ENCODE peak calls at places on chromosomes 13 and 19, in ten cellular contexts. One of them, this sample, is unnamed.

GRCh38 chr13:102599451-102600012 is 2.7 kb downstream of the TPP2 start:
- DNase-seq in IMR-90: no peak
- DNase-seq in LNCaP clone FGC: no peak
- DNase-seq in epithelial cell of esophagus: no peak
- DNase-seq in left lung: no peak
- DNase-seq in left ventricle myocardium inferior: no peak
- DNase-seq in astrocyte: no peak
- DNase-seq in heart left ventricle: no peak
- DNase-seq in BE2C: no peak
- DNase-seq in kidney: no peak
- DNase-seq in this sample: no peak

GRCh38 chr19:44753932-44754742 is 5.6 kb downstream of the BCL3 start:
- DNase-seq in heart left ventricle: peak
- DNase-seq in LNCaP clone FGC: no peak
- DNase-seq in kidney: peak
- DNase-seq in IMR-90: peak
- DNase-seq in epithelial cell of esophagus: peak
- DNase-seq in astrocyte: peak
- DNase-seq in BE2C: peak
- DNase-seq in left lung: peak
- DNase-seq in left ventricle myocardium inferior: peak
- DNase-seq in this sample: peak

GRCh38 chr19:15166700-15167099 is 34.1 kb downstream of the NOTCH3 start:
- DNase-seq in epithelial cell of esophagus: no peak
- DNase-seq in kidney: no peak
- DNase-seq in BE2C: no peak
- DNase-seq in left ventricle myocardium inferior: no peak
- DNase-seq in left lung: no peak
- DNase-seq in IMR-90: no peak
- DNase-seq in astrocyte: no peak
- DNase-seq in LNCaP clone FGC: no peak
- DNase-seq in heart left ventricle: no peak
- DNase-seq in this sample: no peak

GRCh38 chr13:32880636-32881035 is 135.6 kb upstream of the KL start:
- DNase-seq in left ventricle myocardium inferior: no peak
- DNase-seq in IMR-90: no peak
- DNase-seq in BE2C: no peak
- DNase-seq in kidney: no peak
- DNase-seq in heart left ventricle: no peak
- DNase-seq in astrocyte: no peak
- DNase-seq in left lung: no peak
- DNase-seq in epithelial cell of esophagus: no peak
- DNase-seq in LNCaP clone FGC: no peak
- DNase-seq in this sample: no peak

GRCh38 chr19:6260912-6261636 is 18.7 kb downstream of the MLLT1 start:
- DNase-seq in left lung: no peak
- DNase-seq in kidney: no peak
- DNase-seq in left ventricle myocardium inferior: no peak
- DNase-seq in LNCaP clone FGC: no peak
- DNase-seq in BE2C: peak
- DNase-seq in epithelial cell of esophagus: peak
- DNase-seq in IMR-90: peak
- DNase-seq in astrocyte: no peak
- DNase-seq in heart left ventricle: no peak
- DNase-seq in this sample: peak

GRCh38 chr19:6535558-6536137 is 4.8 kb downstream of the TNFSF9 start:
- DNase-seq in BE2C: no peak
- DNase-seq in left ventricle myocardium inferior: no peak
- DNase-seq in kidney: no peak
- DNase-seq in astrocyte: no peak
- DNase-seq in epithelial cell of esophagus: no peak
- DNase-seq in left lung: no peak
- DNase-seq in heart left ventricle: no peak
- DNase-seq in IMR-90: no peak
- DNase-seq in LNCaP clone FGC: no peak
- DNase-seq in this sample: no peak

GRCh38 chr13:101706651-101707050 is 254.2 kb downstream of the ITGBL1 start:
- DNase-seq in IMR-90: peak
- DNase-seq in left lung: no peak
- DNase-seq in astrocyte: peak
- DNase-seq in LNCaP clone FGC: no peak
- DNase-seq in epithelial cell of esophagus: peak
- DNase-seq in BE2C: no peak
- DNase-seq in left ventricle myocardium inferior: no peak
- DNase-seq in heart left ventricle: no peak
- DNase-seq in kidney: no peak
- DNase-seq in this sample: peak

GRCh38 chr13:48383384-48383783 is 29.5 kb downstream of the LPAR6 start:
- DNase-seq in BE2C: no peak
- DNase-seq in epithelial cell of esophagus: no peak
- DNase-seq in heart left ventricle: no peak
- DNase-seq in kidney: no peak
- DNase-seq in left ventricle myocardium inferior: no peak
- DNase-seq in LNCaP clone FGC: no peak
- DNase-seq in IMR-90: no peak
- DNase-seq in left lung: no peak
- DNase-seq in astrocyte: no peak
- DNase-seq in this sample: no peak

GRCh38 chr19:16462757-16463250 is 9.0 kb downstream of the EPS15L1 start:
- DNase-seq in epithelial cell of esophagus: peak
- DNase-seq in heart left ventricle: no peak
- DNase-seq in kidney: no peak
- DNase-seq in LNCaP clone FGC: no peak
- DNase-seq in left lung: no peak
- DNase-seq in IMR-90: peak
- DNase-seq in left ventricle myocardium inferior: peak
- DNase-seq in BE2C: no peak
- DNase-seq in astrocyte: peak
- DNase-seq in this sample: no peak

DNA sequence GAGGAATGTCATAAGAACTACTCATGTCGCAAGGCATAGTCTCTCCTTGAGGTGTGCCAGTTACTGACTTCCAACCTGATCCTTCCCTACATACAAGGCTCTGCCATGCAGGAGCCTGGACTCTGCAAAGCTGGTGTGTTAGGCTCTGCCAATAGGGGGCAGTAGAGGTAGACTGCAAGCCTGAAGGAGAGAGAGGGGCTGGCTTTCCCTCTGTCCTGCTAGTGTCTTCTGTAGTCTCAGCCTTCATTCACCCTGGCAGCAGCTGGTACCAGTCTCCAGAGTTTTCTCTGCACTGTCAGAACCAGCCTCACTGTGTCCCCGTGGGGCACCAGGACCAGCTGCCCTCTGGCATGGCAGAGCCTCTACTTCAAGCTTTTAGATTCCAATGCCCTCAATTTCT is 14.5 kb downstream of the SHISA2 start:
- DNase-seq in IMR-90: no peak
- DNase-seq in kidney: no peak
- DNase-seq in astrocyte: no peak
- DNase-seq in epithelial cell of esophagus: peak
- DNase-seq in BE2C: peak
- DNase-seq in heart left ventricle: no peak
- DNase-seq in left lung: no peak
- DNase-seq in left ventricle myocardium inferior: no peak
- DNase-seq in LNCaP clone FGC: no peak
- DNase-seq in this sample: no peak
- TF ChIP-seq CTCF in IMR-90: peak
- TF ChIP-seq CTCF in kidney: peak
- TF ChIP-seq CTCF in astrocyte: peak
- TF ChIP-seq CTCF in epithelial cell of esophagus: peak
- TF ChIP-seq CTCF in BE2C: peak
- TF ChIP-seq CTCF in heart left ventricle: peak
- TF ChIP-seq CTCF in left lung: peak
- TF ChIP-seq CTCF in left ventricle myocardium inferior: peak
- TF ChIP-seq CTCF in LNCaP clone FGC: peak
- TF ChIP-seq CTCF in this sample: peak

DNA sequence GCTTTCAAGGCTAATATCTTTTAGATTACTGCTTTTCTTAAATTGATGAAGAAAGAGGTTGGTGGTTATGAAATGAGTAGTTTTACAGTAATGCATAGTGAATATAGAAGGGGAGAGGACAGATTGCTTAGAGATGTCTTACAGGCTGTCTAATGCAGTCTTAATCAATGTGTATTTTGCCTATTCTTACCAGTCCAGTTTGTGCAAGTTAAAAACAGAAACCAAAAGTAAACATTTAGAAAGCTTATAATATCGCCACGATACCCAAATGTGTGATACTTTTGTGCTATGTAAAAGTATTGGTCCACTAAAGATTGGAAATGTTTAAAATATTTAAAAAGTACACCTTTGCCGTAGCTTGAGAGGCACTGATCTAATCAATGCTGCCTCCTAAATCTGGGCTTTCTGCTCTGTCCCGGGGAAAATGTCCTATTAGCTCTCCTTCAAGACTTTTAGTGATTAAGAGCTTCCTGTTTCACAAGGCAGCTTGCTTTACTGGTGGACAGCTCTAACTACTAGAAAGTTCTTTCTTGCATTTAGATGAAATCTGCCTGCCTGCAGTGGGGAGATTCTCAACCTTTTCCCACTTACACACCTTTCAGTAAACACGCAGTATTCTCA is 64.7 kb downstream of the DNAJC15 start:
- DNase-seq in astrocyte: no peak
- DNase-seq in IMR-90: peak
- DNase-seq in LNCaP clone FGC: no peak
- DNase-seq in left ventricle myocardium inferior: no peak
- DNase-seq in left lung: no peak
- DNase-seq in epithelial cell of esophagus: peak
- DNase-seq in heart left ventricle: no peak
- DNase-seq in BE2C: no peak
- DNase-seq in kidney: no peak
- DNase-seq in this sample: peak
- H3K4me3 ChIP-seq in astrocyte: no peak
- H3K4me3 ChIP-seq in IMR-90: peak
- H3K4me3 ChIP-seq in LNCaP clone FGC: peak
- H3K4me3 ChIP-seq in left ventricle myocardium inferior: peak
- H3K4me3 ChIP-seq in left lung: peak
- H3K4me3 ChIP-seq in epithelial cell of esophagus: no peak
- H3K4me3 ChIP-seq in heart left ventricle: peak
- H3K4me3 ChIP-seq in BE2C: no peak
- H3K4me3 ChIP-seq in kidney: peak
- H3K4me3 ChIP-seq in this sample: peak

GRCh38 chr19:39038098-39038497 is 5.7 kb upstream of the FBXO27 start:
- DNase-seq in epithelial cell of esophagus: peak
- DNase-seq in BE2C: peak
- DNase-seq in heart left ventricle: no peak
- DNase-seq in left ventricle myocardium inferior: no peak
- DNase-seq in IMR-90: peak
- DNase-seq in astrocyte: no peak
- DNase-seq in LNCaP clone FGC: no peak
- DNase-seq in kidney: no peak
- DNase-seq in left lung: no peak
- DNase-seq in this sample: peak

GRCh38 chr19:39032164-39032918 is at the start of gene FBXO27:
- DNase-seq in LNCaP clone FGC: no peak
- DNase-seq in IMR-90: no peak
- DNase-seq in kidney: peak
- DNase-seq in astrocyte: no peak
- DNase-seq in epithelial cell of esophagus: peak
- DNase-seq in left lung: peak
- DNase-seq in heart left ventricle: peak
- DNase-seq in left ventricle myocardium inferior: peak
- DNase-seq in BE2C: no peak
- DNase-seq in this sample: no peak

GRCh38 chr19:39031368-39032163 is 783 bp downstream of the FBXO27 start:
- DNase-seq in BE2C: peak
- DNase-seq in epithelial cell of esophagus: peak
- DNase-seq in LNCaP clone FGC: no peak
- DNase-seq in kidney: peak
- DNase-seq in heart left ventricle: peak
- DNase-seq in left ventricle myocardium inferior: peak
- DNase-seq in IMR-90: no peak
- DNase-seq in left lung: peak
- DNase-seq in astrocyte: peak
- DNase-seq in this sample: peak

GRCh38 chr19:39037194-39037593 is 4.8 kb upstream of the FBXO27 start:
- DNase-seq in BE2C: no peak
- DNase-seq in left lung: no peak
- DNase-seq in astrocyte: no peak
- DNase-seq in left ventricle myocardium inferior: no peak
- DNase-seq in IMR-90: no peak
- DNase-seq in kidney: no peak
- DNase-seq in heart left ventricle: no peak
- DNase-seq in LNCaP clone FGC: no peak
- DNase-seq in epithelial cell of esophagus: no peak
- DNase-seq in this sample: no peak
- TF ChIP-seq CTCF in BE2C: no peak
- TF ChIP-seq CTCF in left lung: no peak
- TF ChIP-seq CTCF in astrocyte: no peak
- TF ChIP-seq CTCF in left ventricle myocardium inferior: no peak
- TF ChIP-seq CTCF in IMR-90: no peak
- TF ChIP-seq CTCF in kidney: no peak
- TF ChIP-seq CTCF in heart left ventricle: no peak
- TF ChIP-seq CTCF in LNCaP clone FGC: no peak
- TF ChIP-seq CTCF in epithelial cell of esophagus: no peak
- TF ChIP-seq CTCF in this sample: no peak

DNA sequence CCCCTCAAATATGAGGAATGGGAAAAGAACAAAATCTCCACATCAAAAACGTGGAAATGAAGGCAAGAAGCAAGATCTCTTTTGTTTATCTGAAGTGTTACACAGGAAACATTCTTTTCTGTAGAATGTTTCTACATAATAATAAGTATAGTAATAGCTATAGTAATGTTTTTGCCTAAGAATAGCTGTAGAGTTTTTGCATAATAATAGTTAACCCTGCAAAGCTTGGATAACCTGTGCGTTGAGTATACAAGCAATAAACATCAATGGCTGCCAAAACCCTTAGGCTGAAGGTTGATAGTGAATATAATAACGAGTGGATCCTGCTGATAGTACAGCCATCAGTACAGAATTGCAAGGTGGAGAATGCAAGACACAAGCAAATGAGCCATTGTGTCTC is 11.1 kb upstream of the LILRA5 start:
- DNase-seq in left ventricle myocardium inferior: no peak
- DNase-seq in IMR-90: no peak
- DNase-seq in astrocyte: no peak
- DNase-seq in epithelial cell of esophagus: no peak
- DNase-seq in heart left ventricle: no peak
- DNase-seq in BE2C: no peak
- DNase-seq in LNCaP clone FGC: no peak
- DNase-seq in kidney: no peak
- DNase-seq in left lung: no peak
- DNase-seq in this sample: no peak
- H3K4me3 ChIP-seq in left ventricle myocardium inferior: no peak
- H3K4me3 ChIP-seq in IMR-90: no peak
- H3K4me3 ChIP-seq in astrocyte: no peak
- H3K4me3 ChIP-seq in epithelial cell of esophagus: no peak
- H3K4me3 ChIP-seq in heart left ventricle: no peak
- H3K4me3 ChIP-seq in BE2C: no peak
- H3K4me3 ChIP-seq in LNCaP clone FGC: no peak
- H3K4me3 ChIP-seq in kidney: no peak
- H3K4me3 ChIP-seq in left lung: no peak
- H3K4me3 ChIP-seq in this sample: no peak